ENCODE peak calls at places on chromosomes 3 and 15, in eight cellular contexts. H is GM23248; W is DND-41; A is SJSA1; V is heart right ventricle; R is naive thymus-derived CD4-positive, alpha-beta T cell; Y is CD8-positive, alpha-beta memory T cell; P is ovary. D is an unnamed sample.
A peak's percentile ranks its signal among the peaks of the same experiment; 100 is the strongest.

GRCh38 chr3:63047068-63047467 is 171.9 kb upstream of the CADPS start:
- DNase-seq in R (no peak), A (no peak), V (no peak), H (no peak), W (no peak), P (no peak), Y (no peak), D (no peak)

GRCh38 chr3:25507811-25508210 is 79.7 kb downstream of the RARB start:
- DNase-seq in P (no peak), R (no peak), W (no peak), Y (no peak), H (no peak), A (peak; percentile 53), V (no peak), D (no peak)

GRCh38 chr3:138187296-138188012 is at the start of gene ARMC8:
- DNase-seq in P (peak; percentile 44), V (no peak), H (peak; percentile 88), R (no peak), W (no peak), Y (peak; percentile 58), A (peak; percentile 92), D (peak; percentile 86)

GRCh38 chr3:184258926-184259325 is 2.4 kb downstream of the CAMK2N2 start:
- DNase-seq in V (no peak), H (no peak), R (no peak), A (no peak), P (no peak), Y (no peak), W (no peak), D (no peak)

GRCh38 chr3:120170223-120170622 is 76.0 kb upstream of the GSK3B start:
- DNase-seq in A (peak; percentile 47), P (no peak), W (no peak), V (no peak), R (no peak), H (peak; percentile 95), Y (no peak), D (no peak)

GRCh38 chr3:50885491-50885890 is 210.8 kb downstream of the DOCK3 start:
- DNase-seq in P (no peak), V (no peak), A (no peak), Y (no peak), R (no peak), H (peak; percentile 27), W (no peak), D (no peak)

GRCh38 chr3:117622130-117622841 is 912.7 kb downstream of the TUSC7 start:
- DNase-seq in W (no peak), P (no peak), R (no peak), A (peak; percentile 47), Y (no peak), V (no peak), H (peak; percentile 95), D (no peak)

GRCh38 chr15:73982251-73982962 is 9.7 kb downstream of the STOML1 start:
- DNase-seq in P (peak; percentile 85), W (no peak), H (peak; percentile 96), A (peak; percentile 78), Y (no peak), R (no peak), V (peak; percentile 89), D (peak; percentile 94)

GRCh38 chr3:194107126-194107525 is 28.8 kb upstream of the HES1 start:
- DNase-seq in P (no peak), Y (no peak), A (no peak), W (no peak), V (no peak), H (no peak), R (no peak), D (no peak)

GRCh38 chr15:45664451-45664850 is 29.6 kb downstream of the SQOR start:
- DNase-seq in P (no peak), H (peak; percentile 48), R (no peak), V (no peak), Y (no peak), A (no peak), W (no peak), D (no peak)

GRCh38 chr3:160200328-160200727 is 24.9 kb upstream of the C3orf80 start:
- DNase-seq in H (no peak), Y (no peak), R (no peak), V (no peak), A (no peak), W (no peak), P (no peak), D (no peak)

GRCh38 chr15:44058126-44058525 is 136.9 kb downstream of the FRMD5 start:
- DNase-seq in H (no peak), W (no peak), P (no peak), Y (no peak), V (no peak), R (no peak), A (peak; percentile 74), D (no peak)

GRCh38 chr15:64068133-64068532 is 21.8 kb upstream of the DAPK2 start:
- DNase-seq in P (no peak), Y (no peak), A (no peak), W (no peak), H (no peak), V (no peak), R (no peak), D (no peak)

GRCh38 chr3:195093731-195094130 is 177.2 kb downstream of the XXYLT1 start:
- DNase-seq in H (no peak), Y (peak; percentile 19), V (no peak), R (no peak), A (no peak), W (no peak), P (no peak), D (peak; percentile 17)

GRCh38 chr3:14507345-14507741 is 32.8 kb downstream of the GRIP2 start:
- DNase-seq in H (no peak), W (no peak), Y (no peak), R (no peak), A (no peak), V (no peak), P (peak; percentile 8), D (no peak)

GRCh38 chr3:14509796-14510100 is 30.4 kb downstream of the GRIP2 start:
- DNase-seq in P (peak; percentile 15), A (no peak), V (no peak), Y (no peak), H (no peak), R (no peak), W (no peak), D (no peak)

GRCh38 chr3:14507757-14508504 is 32.2 kb downstream of the GRIP2 start:
- DNase-seq in W (no peak), H (no peak), R (no peak), P (peak; percentile 14), V (no peak), A (no peak), Y (no peak), D (no peak)

GRCh38 chr3:14508505-14508819 is 31.7 kb downstream of the GRIP2 start:
- DNase-seq in P (no peak), V (no peak), W (no peak), R (no peak), H (no peak), A (no peak), Y (no peak), D (no peak)

DNA sequence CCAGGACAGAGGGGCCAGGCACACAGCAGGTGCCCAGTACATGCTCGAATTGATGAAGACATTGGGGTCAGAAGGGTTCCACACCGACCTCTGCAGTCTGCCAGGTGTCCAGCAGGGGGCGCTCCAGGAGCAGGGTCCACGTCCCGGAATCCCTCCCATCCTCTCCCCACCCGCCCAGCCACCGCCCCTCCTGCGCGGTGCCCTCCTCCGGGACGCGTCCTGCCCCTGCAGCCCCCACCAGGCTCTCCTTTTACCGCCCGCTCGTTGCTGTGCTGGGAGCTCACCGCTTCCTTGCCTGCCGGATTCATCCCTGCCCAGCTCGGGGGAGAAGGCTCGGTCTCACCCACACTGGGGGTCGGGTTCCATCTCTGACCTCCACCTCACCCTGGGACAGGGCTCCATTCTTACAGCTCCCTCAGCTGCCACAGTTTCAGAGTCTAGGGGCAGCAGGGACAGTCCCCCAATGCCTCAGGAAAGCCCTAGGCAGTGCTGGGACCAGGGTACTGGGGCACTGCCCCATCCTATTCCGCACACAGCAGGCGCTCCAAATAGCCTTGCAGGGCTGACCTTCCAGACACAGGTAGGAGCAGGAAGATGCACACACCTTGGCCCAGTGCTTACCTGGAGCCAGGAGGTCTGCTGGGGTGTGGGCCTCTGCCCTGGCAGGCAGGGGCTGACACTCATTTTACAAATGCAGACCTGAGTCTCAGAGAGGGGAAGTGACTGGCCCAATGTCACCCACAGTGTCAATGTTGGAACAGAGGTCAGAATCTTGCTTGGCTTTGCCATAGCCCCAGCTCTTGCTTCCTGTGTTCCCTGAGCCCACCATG is 31.0 kb downstream of the GRIP2 start:
- DNase-seq in H (peak; percentile 37), W (peak; percentile 76), V (peak; percentile 69), P (peak; percentile 84), R (peak; percentile 59), A (peak; percentile 32), Y (peak; percentile 73), D (peak; percentile 92)
- H3K4me3 ChIP-seq in H (no peak overlapping the region), W (no peak overlapping the region), V (no peak overlapping the region), P (no peak overlapping the region), R (no peak overlapping the region), A (no peak overlapping the region), Y (no peak overlapping the region), D (no peak overlapping the region)

GRCh38 chr15:98727115-98728040 is 79.0 kb downstream of the IGF1R start:
- DNase-seq in W (no peak), R (no peak), Y (no peak), P (peak; percentile 87), A (peak; percentile 98), V (peak; percentile 85), H (peak; percentile 98), D (peak; percentile 93)
- H3K4me1 ChIP-seq in W (peaks cover 3% of the 10 kb centered on the region), R (no peaks in the 10 kb centered on the region), Y (peaks cover 9% of the 10 kb centered on the region), P (peaks cover 29% of the 10 kb centered on the region), A (peaks cover 67% of the 10 kb centered on the region), V (peaks cover 97% of the 10 kb centered on the region), H (peaks cover 72% of the 10 kb centered on the region), D (peaks cover 14% of the 10 kb centered on the region)

DNA sequence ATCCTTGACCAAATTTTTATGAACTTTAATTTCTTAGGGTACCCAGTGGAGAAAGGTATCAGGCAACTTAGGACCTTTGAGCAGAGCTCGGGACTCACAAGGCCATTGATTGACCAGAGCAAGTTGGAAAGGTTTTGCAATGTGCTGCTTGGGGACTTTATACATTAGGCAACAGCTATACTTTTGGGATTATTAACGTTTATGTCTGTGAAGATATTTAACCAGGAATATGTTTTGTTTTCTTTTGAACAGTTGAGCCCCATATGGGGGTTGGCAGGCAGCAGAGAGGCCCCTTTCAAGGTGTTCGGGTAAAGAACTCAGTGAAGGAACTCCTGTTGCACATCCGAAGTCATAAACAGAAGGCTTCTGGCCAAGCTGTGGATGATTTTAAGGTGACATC is 2.5 kb downstream of the NFKBIZ start:
- DNase-seq in H (no peak), A (no peak), V (no peak), Y (no peak), R (no peak), W (no peak), P (no peak), D (no peak)
- H3K4me3 ChIP-seq in H (peak overlapping the region; percentile 93), A (peak overlapping the region; percentile 95), V (peak overlapping the region; percentile 92), Y (peak overlapping the region; percentile 92), R (peak overlapping the region; percentile 98), W (peak overlapping the region; percentile 89), P (peak overlapping the region; percentile 76), D (peak overlapping the region; percentile 100)

DNA sequence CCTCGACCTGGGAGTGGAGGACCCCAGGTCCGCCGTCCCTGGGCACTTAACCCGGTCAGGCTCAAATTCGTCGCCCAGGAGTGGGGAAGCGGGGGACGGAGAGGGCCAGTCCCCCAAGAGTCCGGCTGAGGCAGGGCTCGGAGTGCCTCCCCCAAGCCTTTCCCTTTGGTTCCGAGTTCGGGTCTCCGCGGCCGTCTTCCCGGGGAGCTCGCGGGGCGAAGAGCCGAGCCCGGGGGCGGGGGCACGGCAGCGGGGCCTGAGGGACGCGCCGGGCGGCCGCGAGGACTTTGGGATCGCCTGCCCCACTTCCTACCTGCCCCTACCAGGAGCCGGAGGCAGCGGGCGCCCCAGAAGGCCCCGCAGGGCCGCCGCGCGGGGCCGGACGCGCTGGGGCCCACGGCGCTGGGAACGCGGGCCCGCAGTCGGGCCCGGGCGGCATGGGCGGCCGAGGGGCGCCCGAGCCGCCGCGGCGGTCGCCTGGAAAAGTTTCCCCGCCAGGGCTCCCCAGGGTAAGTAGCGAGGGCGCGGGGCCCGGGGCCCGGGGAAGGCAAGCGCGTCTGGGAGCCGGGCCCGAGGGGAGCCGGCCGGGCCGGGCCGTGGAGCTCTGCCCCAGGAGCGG is 2.8 kb downstream of the FURIN start:
- DNase-seq in V (no peak), Y (no peak), H (peak; percentile 68), P (peak; percentile 43), W (peak; percentile 34), A (peak; percentile 76), R (peak; percentile 65), D (peak; percentile 83)
- H3K4me1 ChIP-seq in V (peaks cover 67% of the 10 kb centered on the region), Y (peaks cover 37% of the 10 kb centered on the region), H (peaks cover 40% of the 10 kb centered on the region), P (peaks cover 15% of the 10 kb centered on the region), W (peaks cover 39% of the 10 kb centered on the region), A (peaks cover 69% of the 10 kb centered on the region), R (peaks cover 27% of the 10 kb centered on the region), D (peaks cover 1% of the 10 kb centered on the region)